ENCODE peak calls at places on chromosome 22, in six cellular contexts. Q is mammary epithelial cell, B is A549, U is progenitor cell of endocrine pancreas, P is cardiac muscle cell, Z is thyroid gland. J is an unnamed sample.

GRCh38 chr22:39169797-39170466 is 17.5 kb upstream of the CBX7 start:
- DNase-seq in Q (no peak), B (no peak), U (no peak), P (no peak), Z (no peak), J (no peak)

GRCh38 chr22:36081023-36081431 is 52.4 kb upstream of the RBFOX2 start:
- DNase-seq in Q (peak), B (no peak), U (no peak), P (peak), Z (no peak), J (no peak)

GRCh38 chr22:50507421-50507990 is at the start of gene LMF2:
- DNase-seq in Q (peak), B (no peak), U (peak), P (no peak), Z (peak), J (peak)

GRCh38 chr22:31098633-31099110 is 8.7 kb downstream of the SELENOM start:
- DNase-seq in Q (no peak), B (no peak), U (no peak), P (no peak), Z (no peak), J (no peak)

GRCh38 chr22:47605441-47605840 is 843.0 kb downstream of the TBC1D22A start:
- DNase-seq in Q (no peak), B (no peak), U (no peak), P (no peak), Z (no peak), J (no peak)

GRCh38 chr22:35480143-35480542 is 60.5 kb upstream of the RASD2 start:
- DNase-seq in Q (no peak), B (no peak), U (no peak), P (peak), Z (peak), J (no peak)

GRCh38 chr22:25847451-25847850 is 105.5 kb downstream of the MYO18B start:
- DNase-seq in Q (no peak), B (no peak), U (no peak), P (no peak), Z (no peak), J (no peak)

GRCh38 chr22:31561238-31561887 is 65.0 kb downstream of the SFI1 start:
- DNase-seq in Q (peak), B (peak), U (peak), P (peak), Z (peak), J (peak)

GRCh38 chr22:40612291-40612740 is 24.2 kb downstream of the MRTFA start:
- DNase-seq in Q (peak), B (no peak), U (no peak), P (no peak), Z (no peak), J (no peak)

GRCh38 chr22:47296405-47297260 is 534.2 kb downstream of the TBC1D22A start:
- DNase-seq in Q (no peak), B (no peak), U (no peak), P (no peak), Z (no peak), J (no peak)

GRCh38 chr22:20027966-20028854 is 7.3 kb downstream of the TANGO2 start:
- DNase-seq in Q (no peak), B (peak), U (no peak), P (peak), Z (no peak), J (no peak)

GRCh38 chr22:22123960-22124278 is 120.7 kb upstream of the VPREB1 start:
- DNase-seq in Q (no peak), B (no peak), U (no peak), P (no peak), Z (no peak), J (no peak)

GRCh38 chr22:31951201-31952093 is 7.1 kb downstream of the YWHAH start:
- DNase-seq in Q (no peak), B (no peak), U (no peak), P (no peak), Z (no peak), J (no peak)

GRCh38 chr22:39259698-39260097 is 14.9 kb upstream of the PDGFB start:
- DNase-seq in Q (no peak), B (no peak), U (no peak), P (no peak), Z (peak), J (no peak)

GRCh38 chr22:17815703-17816254 is 41.5 kb upstream of the BID start:
- DNase-seq in Q (no peak), B (no peak), U (no peak), P (no peak), Z (no peak), J (no peak)

GRCh38 chr22:39496131-39496838 is 5.8 kb upstream of the MIEF1 start:
- DNase-seq in Q (peak), B (peak), U (no peak), P (peak), Z (peak), J (no peak)

GRCh38 chr22:41596776-41597634 is 7.4 kb upstream of the PMM1 start:
- DNase-seq in Q (peak), B (peak), U (peak), P (peak), Z (peak), J (no peak)

GRCh38 chr22:39616781-39617180 is 46.2 kb downstream of the CACNA1I start:
- DNase-seq in Q (no peak), B (no peak), U (no peak), P (no peak), Z (no peak), J (no peak)

GRCh38 chr22:40067639-40068038 is 72.9 kb downstream of the FAM83F start:
- DNase-seq in Q (no peak), B (no peak), U (no peak), P (no peak), Z (no peak), J (no peak)

GRCh38 chr22:46287873-46288751 is 8.6 kb upstream of the GTSE1 start:
- DNase-seq in Q (no peak), B (no peak), U (no peak), P (no peak), Z (peak), J (no peak)

GRCh38 chr22:42773161-42773560 is 52.5 kb upstream of the A4GALT start:
- DNase-seq in Q (no peak), B (no peak), U (no peak), P (no peak), Z (no peak), J (no peak)

GRCh38 chr22:26079009-26079408 is 90.3 kb upstream of the SEZ6L start:
- DNase-seq in Q (no peak), B (no peak), U (no peak), P (no peak), Z (no peak), J (no peak)

GRCh38 chr22:25759825-25760231 is 17.8 kb downstream of the MYO18B start:
- DNase-seq in Q (peak), B (peak), U (no peak), P (peak), Z (no peak), J (peak)

GRCh38 chr22:33391298-33391697 is 333.1 kb upstream of the SYN3 start:
- DNase-seq in Q (no peak), B (no peak), U (no peak), P (no peak), Z (no peak), J (no peak)

GRCh38 chr22:27512283-27512761 is 289.2 kb downstream of the MN1 start:
- DNase-seq in Q (peak), B (peak), U (no peak), P (peak), Z (peak), J (peak)

GRCh38 chr22:50179937-50180726 is 5.6 kb upstream of the TRABD start:
- DNase-seq in Q (no peak), B (no peak), U (no peak), P (no peak), Z (no peak), J (no peak)

GRCh38 chr22:17807571-17808410 is 33.5 kb upstream of the BID start:
- DNase-seq in Q (no peak), B (no peak), U (no peak), P (peak), Z (no peak), J (no peak)

GRCh38 chr22:36088292-36088691 is 59.7 kb upstream of the RBFOX2 start:
- DNase-seq in Q (peak), B (no peak), U (no peak), P (no peak), Z (peak), J (no peak)

GRCh38 chr22:20239063-20239950 is 28.8 kb downstream of the RTN4R start:
- DNase-seq in Q (no peak), B (no peak), U (no peak), P (peak), Z (no peak), J (no peak)

GRCh38 chr22:26585104-26585790 is 4.7 kb downstream of the TPST2 start:
- DNase-seq in Q (peak), B (peak), U (no peak), P (peak), Z (peak), J (peak)

GRCh38 chr22:50548046-50548912 is 2.6 kb downstream of the KLHDC7B start:
- DNase-seq in Q (no peak), B (no peak), U (no peak), P (no peak), Z (peak), J (no peak)

GRCh38 chr22:50581031-50581949 is 1.4 kb downstream of the CHKB start:
- DNase-seq in Q (no peak), B (no peak), U (no peak), P (no peak), Z (no peak), J (no peak)

GRCh38 chr22:25389541-25389919 is 170.1 kb downstream of the CRYBB2 start:
- DNase-seq in Q (no peak), B (no peak), U (no peak), P (no peak), Z (no peak), J (no peak)

GRCh38 chr22:24591286-24591830 is 1.5 kb downstream of the LRRC75B start:
- DNase-seq in Q (no peak), B (no peak), U (no peak), P (no peak), Z (no peak), J (no peak)

GRCh38 chr22:37508431-37508963 is 10.7 kb downstream of the CARD10 start:
- DNase-seq in Q (no peak), B (no peak), U (no peak), P (no peak), Z (no peak), J (no peak)
- TF ChIP-seq CTCF in Q (no peak), B (no peak), U (no peak), P (no peak), Z (no peak), J (no peak)

GRCh38 chr22:37565830-37566229 is 5.5 kb downstream of the CDC42EP1 start:
- DNase-seq in Q (no peak), B (no peak), U (no peak), P (no peak), Z (no peak), J (no peak)

GRCh38 chr22:37563153-37564081 is 3.1 kb downstream of the CDC42EP1 start:
- DNase-seq in Q (peak), B (peak), U (no peak), P (peak), Z (peak), J (peak)

GRCh38 chr22:37562049-37562784 is 1.9 kb downstream of the CDC42EP1 start:
- DNase-seq in Q (no peak), B (no peak), U (no peak), P (no peak), Z (no peak), J (no peak)

GRCh38 chr22:37566329-37566837 is 6.1 kb downstream of the CDC42EP1 start:
- DNase-seq in Q (no peak), B (no peak), U (no peak), P (no peak), Z (no peak), J (no peak)

DNA sequence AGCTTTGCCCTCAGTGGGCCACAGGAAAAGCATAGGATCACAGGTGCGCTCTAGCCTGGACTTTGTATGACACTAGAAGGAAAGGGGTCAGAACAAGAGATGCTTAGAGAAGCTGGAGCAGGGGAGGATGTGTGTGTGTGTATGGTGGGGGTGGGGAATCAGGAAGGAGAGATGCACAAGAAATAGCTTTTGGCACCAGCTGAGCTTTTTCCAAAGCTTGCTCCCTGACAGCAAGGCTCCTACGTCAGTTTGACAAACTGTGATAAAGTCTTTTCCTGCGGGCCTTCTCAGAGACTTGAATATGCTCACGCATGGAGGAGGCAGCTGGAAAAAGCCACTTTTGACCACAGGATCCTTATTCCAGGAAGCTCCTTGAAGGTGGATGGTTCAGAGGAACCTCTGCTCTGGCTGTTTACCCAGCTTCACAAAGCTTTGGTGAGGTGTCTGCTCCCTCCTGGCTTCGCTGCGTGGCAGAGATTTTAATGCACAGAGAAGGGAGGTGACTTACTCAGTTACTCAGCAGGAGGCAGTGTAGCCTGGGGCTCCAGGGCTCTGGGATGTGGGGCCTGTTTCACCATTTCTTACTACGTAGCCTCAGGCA is 3.9 kb downstream of the CDC42EP1 start:
- DNase-seq in Q (no peak), B (no peak), U (no peak), P (peak), Z (no peak), J (no peak)
- TF ChIP-seq CTCF in Q (no peak), B (no peak), U (no peak), P (peak), Z (no peak), J (no peak)

GRCh38 chr22:38007330-38007902 is 23.1 kb upstream of the SOX10 start:
- DNase-seq in Q (no peak), B (no peak), U (no peak), P (no peak), Z (no peak), J (no peak)
- TF ChIP-seq CTCF in Q (no peak), B (no peak), U (no peak), P (no peak), Z (no peak), J (no peak)

DNA sequence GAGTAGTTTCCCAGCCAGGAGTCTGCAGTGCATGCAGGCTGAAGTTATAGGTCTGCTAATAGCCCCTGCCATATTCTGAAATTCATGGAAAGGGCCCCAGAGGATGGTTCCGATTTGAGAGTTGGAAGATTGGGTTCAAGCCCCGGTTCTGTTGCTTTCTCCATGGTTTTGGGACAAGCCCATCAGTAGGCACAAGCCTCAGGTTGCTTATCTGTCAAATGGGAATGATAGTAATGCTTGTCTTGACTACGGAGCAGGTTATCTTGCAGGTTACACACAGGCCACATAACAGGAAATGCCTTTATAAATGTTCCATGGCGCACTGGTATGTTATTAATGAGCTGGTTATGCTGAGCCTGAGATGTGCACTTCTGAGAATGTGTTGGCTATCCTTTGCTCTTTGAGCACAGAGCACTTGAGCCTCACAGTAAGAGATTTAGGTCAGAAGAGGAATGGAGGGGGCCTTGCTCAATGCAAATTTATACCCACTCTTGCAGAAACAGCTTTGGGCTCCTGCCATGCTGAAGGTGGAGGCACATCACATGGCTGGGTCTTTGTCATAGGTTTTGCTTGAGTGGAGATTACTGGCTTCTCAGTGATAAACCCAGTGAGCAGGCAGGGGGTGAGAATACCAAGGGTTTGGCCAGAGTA is 47.1 kb downstream of the ZNRF3 start:
- DNase-seq in Q (no peak), B (no peak), U (no peak), P (peak), Z (peak), J (no peak)
- TF ChIP-seq CTCF in Q (no peak), B (no peak), U (no peak), P (no peak), Z (no peak), J (no peak)

J was measured in RWPE1.